ENCODE peak calls at places on chromosome 17, in four cellular contexts. H is K562, B is vagina, P is breast epithelium. N is an unnamed sample.

GRCh38 chr17:41377546-41377945 is 4.6 kb downstream of the KRT34 start:
- DNase-seq in H (no peak), B (no peak), P (no peak), N (peak)

GRCh38 chr17:68592004-68592403 is 9.2 kb downstream of the FAM20A start:
- DNase-seq in H (no peak), B (no peak), P (no peak), N (no peak)

GRCh38 chr17:31321481-31321880 is at the start of gene EVI2A:
- DNase-seq in H (no peak), B (no peak), P (no peak), N (peak)

GRCh38 chr17:21370430-21370829 is 5.7 kb upstream of the KCNJ12 start:
- DNase-seq in H (no peak), B (no peak), P (no peak), N (no peak)

GRCh38 chr17:79028496-79029326 is 4.7 kb downstream of the C1QTNF1 start:
- DNase-seq in H (no peak), B (no peak), P (peak), N (no peak)

GRCh38 chr17:9101356-9101755 is 80.0 kb downstream of the NTN1 start:
- DNase-seq in H (no peak), B (no peak), P (no peak), N (no peak)

GRCh38 chr17:38743556-38744171 is 4.5 kb downstream of the PCGF2 start:
- DNase-seq in H (no peak), B (no peak), P (no peak), N (no peak)

GRCh38 chr17:34146440-34147043 is 108.5 kb upstream of the CCL2 start:
- DNase-seq in H (peak), B (no peak), P (peak), N (no peak)

GRCh38 chr17:37026534-37026875 is 77.8 kb downstream of the AATF start:
- DNase-seq in H (no peak), B (no peak), P (no peak), N (no peak)

GRCh38 chr17:69712801-69713311 is 298.4 kb downstream of the MAP2K6 start:
- DNase-seq in H (no peak), B (no peak), P (no peak), N (no peak)

DNA sequence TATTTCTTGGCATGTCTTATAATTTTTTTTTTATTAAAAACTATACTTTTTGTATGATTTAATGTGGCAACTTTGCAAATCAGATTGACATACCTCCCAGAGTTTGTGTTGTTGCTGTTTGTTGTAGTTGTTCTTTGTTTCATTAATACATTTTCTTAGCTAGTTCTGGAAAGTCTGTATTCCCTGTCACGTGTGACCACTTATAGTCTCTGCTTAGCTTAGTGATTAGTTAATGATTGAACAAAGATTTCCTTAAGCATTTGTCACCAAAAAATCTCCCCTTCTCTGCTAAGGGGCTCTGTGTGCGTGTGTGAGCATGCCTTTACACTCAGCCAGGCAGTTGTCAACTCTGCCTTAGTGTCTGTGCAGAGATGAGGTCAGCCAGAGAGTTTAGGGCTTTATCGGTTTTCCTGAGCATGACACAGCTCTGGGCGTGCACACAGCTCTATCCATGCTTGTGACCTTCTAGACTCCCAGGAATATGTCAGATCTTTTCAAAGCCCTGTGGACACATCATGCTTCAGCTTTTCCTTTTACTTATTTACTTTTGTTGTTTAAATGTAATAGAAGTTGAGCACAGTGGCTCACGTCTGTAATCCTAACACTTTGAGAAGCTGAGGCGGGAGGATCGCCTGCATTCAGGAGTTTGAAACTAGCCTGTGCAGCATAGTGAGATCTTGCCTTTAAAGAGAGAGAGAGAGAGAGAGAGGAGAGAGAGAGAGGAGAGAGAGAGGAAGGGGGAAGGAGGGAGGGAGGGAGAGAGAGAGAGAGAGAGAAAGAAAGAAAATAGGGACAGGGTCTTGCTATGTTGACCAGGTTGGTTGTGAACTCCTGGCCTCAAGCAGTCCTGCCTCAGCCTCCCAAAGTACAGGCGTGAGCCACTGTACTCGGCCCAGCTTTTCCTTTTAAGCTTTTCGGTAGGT is 21.9 kb downstream of the DNAI2 start:
- DNase-seq in H (peak), B (no peak), P (no peak), N (no peak)
- TF ChIP-seq POLR2AphosphoS5 in H (no peak), B (no peak), P (no peak), N (no peak)

DNA sequence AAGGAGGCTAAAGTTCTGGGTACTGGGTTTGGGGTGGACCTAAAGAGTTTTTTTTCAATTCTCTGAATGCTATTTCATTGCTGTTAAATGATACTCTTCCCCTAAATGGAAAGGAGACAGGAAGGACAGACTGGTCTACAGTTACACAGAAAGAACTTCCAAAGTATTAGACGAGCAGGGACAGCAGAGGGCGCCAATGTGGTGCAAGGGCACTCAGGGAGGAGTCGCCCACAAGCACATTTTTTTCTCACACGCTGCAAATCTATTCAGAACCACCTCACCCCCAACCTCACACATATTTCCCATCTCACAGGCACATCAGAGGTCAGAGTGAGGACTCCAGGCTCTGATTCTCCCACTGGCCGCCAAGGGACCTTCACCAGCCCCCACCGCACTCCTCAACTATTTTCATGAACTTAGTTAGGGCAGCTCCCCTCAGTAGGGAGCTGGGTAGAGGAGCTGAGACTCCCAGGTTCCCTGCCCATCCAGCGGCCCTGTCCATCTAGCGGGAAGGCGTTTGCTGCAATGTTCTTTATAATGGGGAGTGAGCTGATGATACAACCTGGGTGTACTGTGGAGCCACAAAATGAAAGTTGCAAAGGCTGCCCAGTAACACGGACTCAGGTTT is 6.8 kb upstream of the CA4 start:
- DNase-seq in H (peak), B (no peak), P (peak), N (peak)
- TF ChIP-seq POLR2AphosphoS5 in H (no peak), B (no peak), P (no peak), N (no peak)

GRCh38 chr17:81150379-81151038 is 14.8 kb upstream of the PVALEF start:
- DNase-seq in H (no peak), B (no peak), P (no peak), N (peak)
- TF ChIP-seq POLR2AphosphoS5 in H (no peak), B (peak), P (no peak), N (no peak)

GRCh38 chr17:46859996-46860395 is 8.6 kb downstream of the WNT9B start:
- DNase-seq in H (no peak), B (no peak), P (no peak), N (no peak)
- TF ChIP-seq POLR2AphosphoS5 in H (no peak), B (no peak), P (no peak), N (no peak)

DNA sequence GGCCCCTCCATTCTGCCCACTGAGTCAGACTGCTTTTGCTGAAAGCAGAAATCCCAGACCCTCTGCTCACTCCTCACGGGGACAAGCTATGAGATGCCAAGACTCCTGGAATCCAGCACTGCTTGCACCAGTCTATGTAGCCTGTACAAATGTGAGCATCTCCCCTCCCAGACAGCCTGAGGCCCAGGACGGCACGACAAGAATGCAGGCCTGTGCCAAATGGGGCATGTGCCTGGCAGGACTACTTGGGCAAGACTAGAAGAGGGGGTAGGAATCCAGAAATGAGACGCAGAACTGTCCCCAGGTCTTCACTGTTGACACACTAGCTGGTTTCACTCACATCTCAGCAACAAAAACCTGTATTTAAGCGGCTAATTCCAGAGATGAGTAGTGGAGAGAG is 2.8 kb upstream of the MYO1C start:
- DNase-seq in H (no peak), B (no peak), P (peak), N (no peak)
- TF ChIP-seq POLR2AphosphoS5 in H (no peak), B (no peak), P (peak), N (no peak)

GRCh38 chr17:40303706-40304450 is 5.1 kb upstream of the RARA start:
- DNase-seq in H (no peak), B (no peak), P (no peak), N (no peak)
- TF ChIP-seq POLR2AphosphoS5 in H (peak), B (no peak), P (no peak), N (no peak)

DNA sequence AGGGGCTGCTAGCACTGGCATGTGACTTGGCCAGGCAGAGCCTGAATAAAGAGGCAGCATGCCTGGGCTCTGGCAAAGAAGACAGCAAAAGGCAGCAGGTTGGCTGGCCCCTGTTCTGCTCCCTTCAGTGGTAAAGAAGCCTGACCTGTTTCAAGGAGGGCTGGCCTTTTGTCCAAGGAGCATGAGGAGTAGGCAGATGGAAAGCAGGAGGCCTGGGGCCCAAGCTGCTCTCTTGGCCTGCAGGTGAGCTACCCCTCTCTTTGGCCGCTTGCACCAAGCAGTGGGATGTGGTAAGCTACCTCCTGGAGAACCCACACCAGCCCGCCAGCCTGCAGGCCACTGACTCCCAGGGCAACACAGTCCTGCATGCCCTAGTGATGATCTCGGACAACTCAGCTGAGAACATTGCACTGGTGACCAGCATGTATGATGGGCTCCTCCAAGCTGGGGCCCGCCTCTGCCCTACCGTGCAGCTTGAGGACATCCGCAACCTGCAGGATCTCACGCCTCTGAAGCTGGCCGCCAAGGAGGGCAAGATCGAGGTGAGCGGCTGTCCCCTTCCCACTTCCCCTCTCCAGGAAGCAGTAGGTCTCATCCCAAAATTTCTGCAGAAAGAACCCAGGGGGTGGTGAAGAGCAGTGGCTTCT is 8.0 kb downstream of the TRPV2 start:
- DNase-seq in H (no peak), B (no peak), P (no peak), N (no peak)
- TF ChIP-seq POLR2AphosphoS5 in H (no peak), B (no peak), P (no peak), N (no peak)

GRCh38 chr17:3973498-3974137 is 9.4 kb upstream of the ATP2A3 start:
- DNase-seq in H (no peak), B (no peak), P (no peak), N (no peak)

GRCh38 chr17:3974980-3975379 is 10.7 kb upstream of the ATP2A3 start:
- DNase-seq in H (no peak), B (no peak), P (no peak), N (no peak)

GRCh38 chr17:3972281-3972731 is 8.1 kb upstream of the ATP2A3 start:
- DNase-seq in H (no peak), B (no peak), P (no peak), N (no peak)

GRCh38 chr17:3972931-3973330 is 8.7 kb upstream of the ATP2A3 start:
- DNase-seq in H (no peak), B (no peak), P (no peak), N (no peak)

DNA sequence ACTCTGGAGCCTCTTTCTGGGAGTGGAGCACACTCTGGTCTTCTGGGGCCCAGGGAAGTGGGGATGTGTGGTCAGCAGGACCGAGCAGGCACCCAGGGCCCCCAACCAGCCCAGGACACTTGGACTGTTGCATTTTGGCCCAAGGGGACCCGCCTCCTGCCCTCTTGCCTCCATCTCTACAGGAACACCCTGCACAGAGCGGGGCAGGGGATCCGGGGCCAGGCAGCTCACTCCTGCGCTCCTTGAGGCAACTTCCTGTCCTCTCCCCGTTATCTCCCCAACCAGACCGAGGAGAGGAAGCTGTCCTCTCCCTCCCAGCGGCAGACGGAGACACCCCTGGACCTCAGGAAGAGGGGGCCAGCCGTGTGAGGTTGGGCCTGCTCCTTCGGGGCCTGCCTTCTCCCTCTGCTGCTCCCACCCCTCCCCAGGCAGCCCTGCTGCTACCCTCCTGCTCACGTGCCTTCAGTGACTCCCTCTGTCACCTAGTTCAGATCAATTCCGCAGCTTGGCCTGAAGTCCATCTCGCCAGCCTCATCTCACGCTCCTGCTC is 10.0 kb upstream of the ATP2A3 start:
- DNase-seq in H (peak), B (no peak), P (no peak), N (peak)
- TF ChIP-seq POLR2AphosphoS5 in H (peak), B (no peak), P (no peak), N (no peak)

GRCh38 chr17:80650339-80650672 is 105.7 kb downstream of the RPTOR start:
- DNase-seq in H (no peak), B (no peak), P (no peak), N (no peak)

GRCh38 chr17:80649672-80650338 is 105.2 kb downstream of the RPTOR start:
- DNase-seq in H (peak), B (no peak), P (no peak), N (peak)

GRCh38 chr17:80649200-80649644 is 104.6 kb downstream of the RPTOR start:
- DNase-seq in H (no peak), B (no peak), P (no peak), N (no peak)

GRCh38 chr17:80652751-80653330 is 108.2 kb downstream of the RPTOR start:
- DNase-seq in H (no peak), B (no peak), P (no peak), N (no peak)

DNA sequence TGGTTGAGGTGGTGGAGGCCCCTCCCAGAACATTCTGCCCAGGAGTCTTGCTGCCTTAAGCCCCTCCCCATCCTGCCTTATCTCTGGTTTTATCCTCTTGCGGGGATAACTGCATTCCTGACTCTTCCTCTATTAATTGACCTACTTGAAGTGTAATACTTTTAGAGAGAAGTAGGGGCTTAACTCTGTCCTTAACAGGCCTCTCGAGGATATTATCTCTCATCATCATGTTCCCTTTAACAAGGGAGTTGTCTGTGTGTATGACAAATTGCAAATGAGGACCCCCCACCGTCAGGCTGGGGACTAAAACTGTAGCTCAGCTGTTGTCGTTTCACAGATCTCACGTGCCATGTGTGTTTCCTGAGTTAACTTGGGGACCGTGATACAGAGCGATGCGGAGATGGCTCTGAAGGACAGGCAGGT is 106.1 kb downstream of the RPTOR start:
- DNase-seq in H (no peak), B (no peak), P (no peak), N (no peak)
- TF ChIP-seq POLR2AphosphoS5 in H (no peak), B (no peak), P (no peak), N (no peak)

GRCh38 chr17:43027091-43028032 is 2.3 kb downstream of the RND2 start:
- DNase-seq in H (no peak), B (no peak), P (no peak), N (no peak)
- TF ChIP-seq POLR2AphosphoS5 in H (no peak), B (no peak), P (no peak), N (no peak)

N was measured in endothelial cell of umbilical vein.